ENCODE peak calls at places on chromosomes 7 and 10, in ten cellular contexts. One of them, this sample, is unnamed.

GRCh38 chr10:88984525-88984924 is 6.1 kb upstream of the FAS start:
- DNase-seq in H7: no peak
- DNase-seq in KBM-7: no peak
- DNase-seq in ELR: no peak
- DNase-seq in NCI-H345: no peak
- DNase-seq in NCI-H1105 treated with DMSO at 0.1 percent for 48 hours: no peak
- DNase-seq in NCI-H1436: no peak
- DNase-seq in stimulated activated CD4-positive, alpha-beta T cell treated with anti-CD3 and anti-CD28 coated beads, Interleukin-1b, Interleukin-23, amount 100 ng/mL, for 48 hours: no peak
- DNase-seq in Panc1: no peak
- DNase-seq in Kasumi-1: no peak
- DNase-seq in this sample: no peak

GRCh38 chr7:105127179-105127578 is 113.2 kb downstream of the KMT2E start:
- DNase-seq in stimulated activated CD4-positive, alpha-beta T cell treated with anti-CD3 and anti-CD28 coated beads, Interleukin-1b, Interleukin-23, amount 100 ng/mL, for 48 hours: peak; percentile 27
- DNase-seq in ELR: no peak
- DNase-seq in KBM-7: no peak
- DNase-seq in Panc1: no peak
- DNase-seq in NCI-H1105 treated with DMSO at 0.1 percent for 48 hours: no peak
- DNase-seq in NCI-H1436: no peak
- DNase-seq in Kasumi-1: no peak
- DNase-seq in H7: no peak
- DNase-seq in NCI-H345: no peak
- DNase-seq in this sample: no peak

GRCh38 chr10:93926613-93927012 is 32.8 kb downstream of the SLC35G1 start:
- DNase-seq in stimulated activated CD4-positive, alpha-beta T cell treated with anti-CD3 and anti-CD28 coated beads, Interleukin-1b, Interleukin-23, amount 100 ng/mL, for 48 hours: no peak
- DNase-seq in Panc1: no peak
- DNase-seq in NCI-H1105 treated with DMSO at 0.1 percent for 48 hours: peak; percentile 16
- DNase-seq in Kasumi-1: no peak
- DNase-seq in ELR: no peak
- DNase-seq in KBM-7: no peak
- DNase-seq in NCI-H345: no peak
- DNase-seq in NCI-H1436: no peak
- DNase-seq in H7: no peak
- DNase-seq in this sample: no peak

GRCh38 chr7:35697414-35698175 is 2.7 kb upstream of the HERPUD2 start:
- DNase-seq in stimulated activated CD4-positive, alpha-beta T cell treated with anti-CD3 and anti-CD28 coated beads, Interleukin-1b, Interleukin-23, amount 100 ng/mL, for 48 hours: no peak
- DNase-seq in NCI-H345: no peak
- DNase-seq in NCI-H1105 treated with DMSO at 0.1 percent for 48 hours: no peak
- DNase-seq in KBM-7: no peak
- DNase-seq in ELR: peak; percentile 82
- DNase-seq in Panc1: no peak
- DNase-seq in NCI-H1436: no peak
- DNase-seq in Kasumi-1: no peak
- DNase-seq in H7: no peak
- DNase-seq in this sample: peak; percentile 63

GRCh38 chr10:43254199-43254730 is 12.6 kb downstream of the RASGEF1A start:
- DNase-seq in Kasumi-1: no peak
- DNase-seq in KBM-7: no peak
- DNase-seq in NCI-H1105 treated with DMSO at 0.1 percent for 48 hours: no peak
- DNase-seq in H7: no peak
- DNase-seq in NCI-H345: no peak
- DNase-seq in Panc1: no peak
- DNase-seq in ELR: no peak
- DNase-seq in stimulated activated CD4-positive, alpha-beta T cell treated with anti-CD3 and anti-CD28 coated beads, Interleukin-1b, Interleukin-23, amount 100 ng/mL, for 48 hours: no peak
- DNase-seq in NCI-H1436: no peak
- DNase-seq in this sample: no peak

GRCh38 chr7:145848691-145849090 is 267.9 kb upstream of the CNTNAP2 start:
- DNase-seq in stimulated activated CD4-positive, alpha-beta T cell treated with anti-CD3 and anti-CD28 coated beads, Interleukin-1b, Interleukin-23, amount 100 ng/mL, for 48 hours: no peak
- DNase-seq in KBM-7: peak; percentile 14
- DNase-seq in ELR: no peak
- DNase-seq in NCI-H345: no peak
- DNase-seq in NCI-H1436: peak; percentile 1
- DNase-seq in H7: peak; percentile 40
- DNase-seq in Kasumi-1: peak; percentile 4
- DNase-seq in NCI-H1105 treated with DMSO at 0.1 percent for 48 hours: peak; percentile 4
- DNase-seq in Panc1: no peak
- DNase-seq in this sample: peak; percentile 3

GRCh38 chr10:31833753-31834152 is 94.9 kb downstream of the ARHGAP12 start:
- DNase-seq in Kasumi-1: no peak
- DNase-seq in H7: no peak
- DNase-seq in NCI-H345: no peak
- DNase-seq in Panc1: no peak
- DNase-seq in stimulated activated CD4-positive, alpha-beta T cell treated with anti-CD3 and anti-CD28 coated beads, Interleukin-1b, Interleukin-23, amount 100 ng/mL, for 48 hours: no peak
- DNase-seq in NCI-H1436: no peak
- DNase-seq in ELR: no peak
- DNase-seq in KBM-7: no peak
- DNase-seq in NCI-H1105 treated with DMSO at 0.1 percent for 48 hours: no peak
- DNase-seq in this sample: no peak

GRCh38 chr10:8211631-8212030 is 157.1 kb downstream of the GATA3 start:
- DNase-seq in NCI-H345: no peak
- DNase-seq in NCI-H1436: no peak
- DNase-seq in KBM-7: no peak
- DNase-seq in Kasumi-1: no peak
- DNase-seq in NCI-H1105 treated with DMSO at 0.1 percent for 48 hours: no peak
- DNase-seq in stimulated activated CD4-positive, alpha-beta T cell treated with anti-CD3 and anti-CD28 coated beads, Interleukin-1b, Interleukin-23, amount 100 ng/mL, for 48 hours: no peak
- DNase-seq in ELR: no peak
- DNase-seq in H7: no peak
- DNase-seq in Panc1: no peak
- DNase-seq in this sample: peak; percentile 49